ENCODE peak calls at places on chromosomes 12 and 14, in nine cellular contexts. One of them, this sample, is unnamed.

GRCh38 chr12:3680919-3681594 is 71.9 kb downstream of the CRACR2A start:
- DNase-seq in SHP77 treated with DMSO at 0.1 percent for 48 hours: peak
- DNase-seq in fibroblast of the aortic adventitia: peak
- DNase-seq in T-helper 1 cell: no peak
- DNase-seq in activated naive CD4-positive, alpha-beta T cell: no peak
- DNase-seq in AG04450: no peak
- DNase-seq in stimulated activated CD4-positive, alpha-beta T cell treated with anti-CD3 and anti-CD28 coated beads, Interleukin-4, amount 100 ng/mL, for 48 hours: no peak
- DNase-seq in activated T-helper 1 cell treated with Interleukin-2 at 50 U/mL for 16 hours: no peak
- DNase-seq in ovary: peak
- DNase-seq in this sample: no peak

GRCh38 chr14:103832046-103832445 is 15.3 kb downstream of the PPP1R13B start:
- DNase-seq in SHP77 treated with DMSO at 0.1 percent for 48 hours: no peak
- DNase-seq in fibroblast of the aortic adventitia: no peak
- DNase-seq in T-helper 1 cell: no peak
- DNase-seq in activated naive CD4-positive, alpha-beta T cell: no peak
- DNase-seq in AG04450: no peak
- DNase-seq in stimulated activated CD4-positive, alpha-beta T cell treated with anti-CD3 and anti-CD28 coated beads, Interleukin-4, amount 100 ng/mL, for 48 hours: no peak
- DNase-seq in activated T-helper 1 cell treated with Interleukin-2 at 50 U/mL for 16 hours: no peak
- DNase-seq in ovary: no peak
- DNase-seq in this sample: no peak

GRCh38 chr12:20561886-20562285 is 133.2 kb upstream of the SLCO1C1 start:
- DNase-seq in SHP77 treated with DMSO at 0.1 percent for 48 hours: no peak
- DNase-seq in fibroblast of the aortic adventitia: peak
- DNase-seq in T-helper 1 cell: no peak
- DNase-seq in activated naive CD4-positive, alpha-beta T cell: no peak
- DNase-seq in AG04450: no peak
- DNase-seq in stimulated activated CD4-positive, alpha-beta T cell treated with anti-CD3 and anti-CD28 coated beads, Interleukin-4, amount 100 ng/mL, for 48 hours: no peak
- DNase-seq in activated T-helper 1 cell treated with Interleukin-2 at 50 U/mL for 16 hours: no peak
- DNase-seq in ovary: no peak
- DNase-seq in this sample: no peak

GRCh38 chr12:64088431-64089349 is 133.4 kb downstream of the KICS2 start:
- DNase-seq in SHP77 treated with DMSO at 0.1 percent for 48 hours: no peak
- DNase-seq in fibroblast of the aortic adventitia: peak
- DNase-seq in T-helper 1 cell: no peak
- DNase-seq in activated naive CD4-positive, alpha-beta T cell: no peak
- DNase-seq in AG04450: peak
- DNase-seq in stimulated activated CD4-positive, alpha-beta T cell treated with anti-CD3 and anti-CD28 coated beads, Interleukin-4, amount 100 ng/mL, for 48 hours: no peak
- DNase-seq in activated T-helper 1 cell treated with Interleukin-2 at 50 U/mL for 16 hours: no peak
- DNase-seq in ovary: no peak
- DNase-seq in this sample: no peak

GRCh38 chr14:103562135-103562384 is 397 bp downstream of the BAG5 start:
- DNase-seq in SHP77 treated with DMSO at 0.1 percent for 48 hours: no peak
- DNase-seq in fibroblast of the aortic adventitia: peak
- DNase-seq in T-helper 1 cell: no peak
- DNase-seq in activated naive CD4-positive, alpha-beta T cell: no peak
- DNase-seq in AG04450: no peak
- DNase-seq in stimulated activated CD4-positive, alpha-beta T cell treated with anti-CD3 and anti-CD28 coated beads, Interleukin-4, amount 100 ng/mL, for 48 hours: peak
- DNase-seq in activated T-helper 1 cell treated with Interleukin-2 at 50 U/mL for 16 hours: peak
- DNase-seq in ovary: no peak
- DNase-seq in this sample: no peak

GRCh38 chr14:102952276-102952675 is 29.8 kb downstream of the AMN start:
- DNase-seq in SHP77 treated with DMSO at 0.1 percent for 48 hours: no peak
- DNase-seq in fibroblast of the aortic adventitia: no peak
- DNase-seq in T-helper 1 cell: no peak
- DNase-seq in activated naive CD4-positive, alpha-beta T cell: no peak
- DNase-seq in AG04450: no peak
- DNase-seq in stimulated activated CD4-positive, alpha-beta T cell treated with anti-CD3 and anti-CD28 coated beads, Interleukin-4, amount 100 ng/mL, for 48 hours: no peak
- DNase-seq in activated T-helper 1 cell treated with Interleukin-2 at 50 U/mL for 16 hours: no peak
- DNase-seq in ovary: no peak
- DNase-seq in this sample: no peak

GRCh38 chr12:52181757-52182156 is 10.1 kb downstream of the KRT80 start:
- DNase-seq in SHP77 treated with DMSO at 0.1 percent for 48 hours: peak
- DNase-seq in fibroblast of the aortic adventitia: peak
- DNase-seq in T-helper 1 cell: no peak
- DNase-seq in activated naive CD4-positive, alpha-beta T cell: no peak
- DNase-seq in AG04450: peak
- DNase-seq in stimulated activated CD4-positive, alpha-beta T cell treated with anti-CD3 and anti-CD28 coated beads, Interleukin-4, amount 100 ng/mL, for 48 hours: no peak
- DNase-seq in activated T-helper 1 cell treated with Interleukin-2 at 50 U/mL for 16 hours: no peak
- DNase-seq in ovary: no peak
- DNase-seq in this sample: peak

GRCh38 chr12:27015730-27016076 is 1.5 kb upstream of the TM7SF3 start:
- DNase-seq in SHP77 treated with DMSO at 0.1 percent for 48 hours: peak
- DNase-seq in fibroblast of the aortic adventitia: peak
- DNase-seq in T-helper 1 cell: no peak
- DNase-seq in activated naive CD4-positive, alpha-beta T cell: no peak
- DNase-seq in AG04450: no peak
- DNase-seq in stimulated activated CD4-positive, alpha-beta T cell treated with anti-CD3 and anti-CD28 coated beads, Interleukin-4, amount 100 ng/mL, for 48 hours: no peak
- DNase-seq in activated T-helper 1 cell treated with Interleukin-2 at 50 U/mL for 16 hours: no peak
- DNase-seq in ovary: no peak
- DNase-seq in this sample: no peak

GRCh38 chr12:130066742-130067141 is 95.5 kb upstream of the FZD10 start:
- DNase-seq in SHP77 treated with DMSO at 0.1 percent for 48 hours: no peak
- DNase-seq in fibroblast of the aortic adventitia: no peak
- DNase-seq in T-helper 1 cell: no peak
- DNase-seq in activated naive CD4-positive, alpha-beta T cell: no peak
- DNase-seq in AG04450: no peak
- DNase-seq in stimulated activated CD4-positive, alpha-beta T cell treated with anti-CD3 and anti-CD28 coated beads, Interleukin-4, amount 100 ng/mL, for 48 hours: no peak
- DNase-seq in activated T-helper 1 cell treated with Interleukin-2 at 50 U/mL for 16 hours: no peak
- DNase-seq in ovary: no peak
- DNase-seq in this sample: no peak

GRCh38 chr12:65891987-65892481 is 67.8 kb downstream of the HMGA2 start:
- DNase-seq in SHP77 treated with DMSO at 0.1 percent for 48 hours: no peak
- DNase-seq in fibroblast of the aortic adventitia: peak
- DNase-seq in T-helper 1 cell: no peak
- DNase-seq in activated naive CD4-positive, alpha-beta T cell: no peak
- DNase-seq in AG04450: peak
- DNase-seq in stimulated activated CD4-positive, alpha-beta T cell treated with anti-CD3 and anti-CD28 coated beads, Interleukin-4, amount 100 ng/mL, for 48 hours: no peak
- DNase-seq in activated T-helper 1 cell treated with Interleukin-2 at 50 U/mL for 16 hours: no peak
- DNase-seq in ovary: peak
- DNase-seq in this sample: no peak

GRCh38 chr12:95788637-95789036 is 1.9 kb downstream of the NTN4 start:
- DNase-seq in SHP77 treated with DMSO at 0.1 percent for 48 hours: no peak
- DNase-seq in fibroblast of the aortic adventitia: peak
- DNase-seq in T-helper 1 cell: no peak
- DNase-seq in activated naive CD4-positive, alpha-beta T cell: no peak
- DNase-seq in AG04450: no peak
- DNase-seq in stimulated activated CD4-positive, alpha-beta T cell treated with anti-CD3 and anti-CD28 coated beads, Interleukin-4, amount 100 ng/mL, for 48 hours: no peak
- DNase-seq in activated T-helper 1 cell treated with Interleukin-2 at 50 U/mL for 16 hours: no peak
- DNase-seq in ovary: no peak
- DNase-seq in this sample: no peak

GRCh38 chr14:77622562-77622961 is 6.1 kb upstream of the SPTLC2 start:
- DNase-seq in SHP77 treated with DMSO at 0.1 percent for 48 hours: no peak
- DNase-seq in fibroblast of the aortic adventitia: no peak
- DNase-seq in T-helper 1 cell: no peak
- DNase-seq in activated naive CD4-positive, alpha-beta T cell: no peak
- DNase-seq in AG04450: no peak
- DNase-seq in stimulated activated CD4-positive, alpha-beta T cell treated with anti-CD3 and anti-CD28 coated beads, Interleukin-4, amount 100 ng/mL, for 48 hours: no peak
- DNase-seq in activated T-helper 1 cell treated with Interleukin-2 at 50 U/mL for 16 hours: no peak
- DNase-seq in ovary: no peak
- DNase-seq in this sample: no peak

GRCh38 chr14:100342195-100342594 is 19.1 kb downstream of the SLC25A47 start:
- DNase-seq in SHP77 treated with DMSO at 0.1 percent for 48 hours: no peak
- DNase-seq in fibroblast of the aortic adventitia: no peak
- DNase-seq in T-helper 1 cell: no peak
- DNase-seq in activated naive CD4-positive, alpha-beta T cell: no peak
- DNase-seq in AG04450: no peak
- DNase-seq in stimulated activated CD4-positive, alpha-beta T cell treated with anti-CD3 and anti-CD28 coated beads, Interleukin-4, amount 100 ng/mL, for 48 hours: no peak
- DNase-seq in activated T-helper 1 cell treated with Interleukin-2 at 50 U/mL for 16 hours: no peak
- DNase-seq in ovary: no peak
- DNase-seq in this sample: no peak

GRCh38 chr12:14773685-14774073 is 29.6 kb downstream of the WBP11 start:
- DNase-seq in SHP77 treated with DMSO at 0.1 percent for 48 hours: no peak
- DNase-seq in fibroblast of the aortic adventitia: no peak
- DNase-seq in T-helper 1 cell: no peak
- DNase-seq in activated naive CD4-positive, alpha-beta T cell: peak
- DNase-seq in AG04450: no peak
- DNase-seq in stimulated activated CD4-positive, alpha-beta T cell treated with anti-CD3 and anti-CD28 coated beads, Interleukin-4, amount 100 ng/mL, for 48 hours: no peak
- DNase-seq in activated T-helper 1 cell treated with Interleukin-2 at 50 U/mL for 16 hours: no peak
- DNase-seq in ovary: peak
- DNase-seq in this sample: peak

GRCh38 chr12:29609431-29610215 is 112.1 kb upstream of the OVCH1 start:
- DNase-seq in SHP77 treated with DMSO at 0.1 percent for 48 hours: no peak
- DNase-seq in fibroblast of the aortic adventitia: peak
- DNase-seq in T-helper 1 cell: no peak
- DNase-seq in activated naive CD4-positive, alpha-beta T cell: no peak
- DNase-seq in AG04450: no peak
- DNase-seq in stimulated activated CD4-positive, alpha-beta T cell treated with anti-CD3 and anti-CD28 coated beads, Interleukin-4, amount 100 ng/mL, for 48 hours: no peak
- DNase-seq in activated T-helper 1 cell treated with Interleukin-2 at 50 U/mL for 16 hours: no peak
- DNase-seq in ovary: no peak
- DNase-seq in this sample: no peak

GRCh38 chr14:86035882-86036281 is 505.9 kb downstream of the FLRT2 start:
- DNase-seq in SHP77 treated with DMSO at 0.1 percent for 48 hours: no peak
- DNase-seq in fibroblast of the aortic adventitia: peak
- DNase-seq in T-helper 1 cell: no peak
- DNase-seq in activated naive CD4-positive, alpha-beta T cell: no peak
- DNase-seq in AG04450: no peak
- DNase-seq in stimulated activated CD4-positive, alpha-beta T cell treated with anti-CD3 and anti-CD28 coated beads, Interleukin-4, amount 100 ng/mL, for 48 hours: no peak
- DNase-seq in activated T-helper 1 cell treated with Interleukin-2 at 50 U/mL for 16 hours: no peak
- DNase-seq in ovary: no peak
- DNase-seq in this sample: peak

GRCh38 chr14:97402279-97402678 is 605.1 kb downstream of the VRK1 start:
- DNase-seq in SHP77 treated with DMSO at 0.1 percent for 48 hours: no peak
- DNase-seq in fibroblast of the aortic adventitia: no peak
- DNase-seq in T-helper 1 cell: no peak
- DNase-seq in activated naive CD4-positive, alpha-beta T cell: no peak
- DNase-seq in AG04450: no peak
- DNase-seq in stimulated activated CD4-positive, alpha-beta T cell treated with anti-CD3 and anti-CD28 coated beads, Interleukin-4, amount 100 ng/mL, for 48 hours: no peak
- DNase-seq in activated T-helper 1 cell treated with Interleukin-2 at 50 U/mL for 16 hours: no peak
- DNase-seq in ovary: no peak
- DNase-seq in this sample: no peak

GRCh38 chr14:28759658-28760313 is 6.8 kb upstream of the FOXG1 start:
- DNase-seq in SHP77 treated with DMSO at 0.1 percent for 48 hours: no peak
- DNase-seq in fibroblast of the aortic adventitia: no peak
- DNase-seq in T-helper 1 cell: no peak
- DNase-seq in activated naive CD4-positive, alpha-beta T cell: no peak
- DNase-seq in AG04450: no peak
- DNase-seq in stimulated activated CD4-positive, alpha-beta T cell treated with anti-CD3 and anti-CD28 coated beads, Interleukin-4, amount 100 ng/mL, for 48 hours: no peak
- DNase-seq in activated T-helper 1 cell treated with Interleukin-2 at 50 U/mL for 16 hours: no peak
- DNase-seq in ovary: no peak
- DNase-seq in this sample: peak

GRCh38 chr14:36784541-36784940 is 122.9 kb downstream of the PAX9 start:
- DNase-seq in SHP77 treated with DMSO at 0.1 percent for 48 hours: no peak
- DNase-seq in fibroblast of the aortic adventitia: no peak
- DNase-seq in T-helper 1 cell: no peak
- DNase-seq in activated naive CD4-positive, alpha-beta T cell: no peak
- DNase-seq in AG04450: no peak
- DNase-seq in stimulated activated CD4-positive, alpha-beta T cell treated with anti-CD3 and anti-CD28 coated beads, Interleukin-4, amount 100 ng/mL, for 48 hours: no peak
- DNase-seq in activated T-helper 1 cell treated with Interleukin-2 at 50 U/mL for 16 hours: no peak
- DNase-seq in ovary: no peak
- DNase-seq in this sample: no peak

GRCh38 chr12:97552410-97553050 is 89.9 kb downstream of the RMST start:
- DNase-seq in SHP77 treated with DMSO at 0.1 percent for 48 hours: no peak
- DNase-seq in fibroblast of the aortic adventitia: no peak
- DNase-seq in T-helper 1 cell: no peak
- DNase-seq in activated naive CD4-positive, alpha-beta T cell: no peak
- DNase-seq in AG04450: no peak
- DNase-seq in stimulated activated CD4-positive, alpha-beta T cell treated with anti-CD3 and anti-CD28 coated beads, Interleukin-4, amount 100 ng/mL, for 48 hours: no peak
- DNase-seq in activated T-helper 1 cell treated with Interleukin-2 at 50 U/mL for 16 hours: no peak
- DNase-seq in ovary: no peak
- DNase-seq in this sample: no peak

GRCh38 chr14:99628832-99629618 is 15.9 kb upstream of the HHIPL1 start:
- DNase-seq in SHP77 treated with DMSO at 0.1 percent for 48 hours: peak
- DNase-seq in fibroblast of the aortic adventitia: peak
- DNase-seq in T-helper 1 cell: peak
- DNase-seq in activated naive CD4-positive, alpha-beta T cell: peak
- DNase-seq in AG04450: peak
- DNase-seq in stimulated activated CD4-positive, alpha-beta T cell treated with anti-CD3 and anti-CD28 coated beads, Interleukin-4, amount 100 ng/mL, for 48 hours: peak
- DNase-seq in activated T-helper 1 cell treated with Interleukin-2 at 50 U/mL for 16 hours: peak
- DNase-seq in ovary: peak
- DNase-seq in this sample: peak